ENCODE peak calls at places on chromosomes 11 and 22, in nine cellular contexts. One of them, this sample, is unnamed.

GRCh38 chr11:35635933-35636332 is 17.7 kb downstream of the FJX1 start:
- DNase-seq in RWPE2: no peak
- DNase-seq in psoas muscle: no peak
- DNase-seq in transverse colon: no peak
- DNase-seq in left ventricle myocardium inferior: no peak
- DNase-seq in hepatocyte: no peak
- DNase-seq in left lung: no peak
- DNase-seq in ascending aorta: no peak
- DNase-seq in CD8-positive, alpha-beta memory T cell: no peak
- DNase-seq in this sample: no peak

GRCh38 chr11:33475999-33476398 is 218.8 kb downstream of the HIPK3 start:
- DNase-seq in hepatocyte: peak; percentile 80
- DNase-seq in left lung: no peak
- DNase-seq in psoas muscle: no peak
- DNase-seq in transverse colon: no peak
- DNase-seq in left ventricle myocardium inferior: no peak
- DNase-seq in RWPE2: no peak
- DNase-seq in CD8-positive, alpha-beta memory T cell: no peak
- DNase-seq in ascending aorta: no peak
- DNase-seq in this sample: no peak

GRCh38 chr11:112666253-112666652 is 295.0 kb upstream of the NCAM1 start:
- DNase-seq in RWPE2: no peak
- DNase-seq in left lung: no peak
- DNase-seq in ascending aorta: no peak
- DNase-seq in hepatocyte: no peak
- DNase-seq in left ventricle myocardium inferior: no peak
- DNase-seq in CD8-positive, alpha-beta memory T cell: no peak
- DNase-seq in psoas muscle: no peak
- DNase-seq in transverse colon: no peak
- DNase-seq in this sample: no peak

GRCh38 chr11:93548679-93549319 is 5.6 kb upstream of the SMCO4 start:
- DNase-seq in left lung: no peak
- DNase-seq in transverse colon: no peak
- DNase-seq in RWPE2: no peak
- DNase-seq in psoas muscle: no peak
- DNase-seq in ascending aorta: no peak
- DNase-seq in left ventricle myocardium inferior: no peak
- DNase-seq in hepatocyte: no peak
- DNase-seq in CD8-positive, alpha-beta memory T cell: no peak
- DNase-seq in this sample: no peak

GRCh38 chr11:29782447-29782846 is 234.4 kb downstream of the KCNA4 start:
- DNase-seq in RWPE2: no peak
- DNase-seq in hepatocyte: no peak
- DNase-seq in transverse colon: no peak
- DNase-seq in psoas muscle: no peak
- DNase-seq in left ventricle myocardium inferior: no peak
- DNase-seq in CD8-positive, alpha-beta memory T cell: no peak
- DNase-seq in ascending aorta: no peak
- DNase-seq in left lung: no peak
- DNase-seq in this sample: no peak

GRCh38 chr22:47716890-47717615 is 954.6 kb downstream of the TBC1D22A start:
- DNase-seq in left ventricle myocardium inferior: no peak
- DNase-seq in hepatocyte: no peak
- DNase-seq in ascending aorta: no peak
- DNase-seq in psoas muscle: no peak
- DNase-seq in RWPE2: no peak
- DNase-seq in transverse colon: no peak
- DNase-seq in CD8-positive, alpha-beta memory T cell: no peak
- DNase-seq in left lung: no peak
- DNase-seq in this sample: peak; percentile 60

GRCh38 chr11:35043933-35044332 is 95.0 kb upstream of the CD44 start:
- DNase-seq in CD8-positive, alpha-beta memory T cell: no peak
- DNase-seq in ascending aorta: no peak
- DNase-seq in psoas muscle: no peak
- DNase-seq in RWPE2: no peak
- DNase-seq in left lung: no peak
- DNase-seq in hepatocyte: no peak
- DNase-seq in transverse colon: no peak
- DNase-seq in left ventricle myocardium inferior: no peak
- DNase-seq in this sample: no peak

GRCh38 chr11:45651841-45652745 is 13.3 kb downstream of the CHST1 start:
- DNase-seq in transverse colon: no peak
- DNase-seq in left lung: peak; percentile 41
- DNase-seq in hepatocyte: no peak
- DNase-seq in RWPE2: peak; percentile 31
- DNase-seq in ascending aorta: no peak
- DNase-seq in psoas muscle: no peak
- DNase-seq in CD8-positive, alpha-beta memory T cell: no peak
- DNase-seq in left ventricle myocardium inferior: no peak
- DNase-seq in this sample: no peak

GRCh38 chr11:44741976-44742375 is 15.2 kb downstream of the TSPAN18 start:
- DNase-seq in left lung: no peak
- DNase-seq in transverse colon: no peak
- DNase-seq in CD8-positive, alpha-beta memory T cell: no peak
- DNase-seq in left ventricle myocardium inferior: no peak
- DNase-seq in psoas muscle: no peak
- DNase-seq in ascending aorta: no peak
- DNase-seq in hepatocyte: no peak
- DNase-seq in RWPE2: no peak
- DNase-seq in this sample: no peak

GRCh38 chr11:85752890-85753581 is 57.9 kb downstream of the SYTL2 start:
- DNase-seq in ascending aorta: no peak
- DNase-seq in psoas muscle: no peak
- DNase-seq in left lung: no peak
- DNase-seq in RWPE2: no peak
- DNase-seq in hepatocyte: no peak
- DNase-seq in transverse colon: peak; percentile 62
- DNase-seq in left ventricle myocardium inferior: no peak
- DNase-seq in CD8-positive, alpha-beta memory T cell: peak; percentile 98
- DNase-seq in this sample: no peak

GRCh38 chr11:47271961-47272661 is 2.2 kb downstream of the MADD start:
- DNase-seq in RWPE2: no peak
- DNase-seq in psoas muscle: peak; percentile 35
- DNase-seq in ascending aorta: no peak
- DNase-seq in CD8-positive, alpha-beta memory T cell: no peak
- DNase-seq in left ventricle myocardium inferior: peak; percentile 50
- DNase-seq in transverse colon: peak; percentile 60
- DNase-seq in left lung: no peak
- DNase-seq in hepatocyte: no peak
- DNase-seq in this sample: no peak

GRCh38 chr11:6572215-6572614 is 31.2 kb downstream of the RRP8 start:
- DNase-seq in left lung: no peak
- DNase-seq in CD8-positive, alpha-beta memory T cell: no peak
- DNase-seq in left ventricle myocardium inferior: no peak
- DNase-seq in hepatocyte: no peak
- DNase-seq in ascending aorta: no peak
- DNase-seq in transverse colon: no peak
- DNase-seq in RWPE2: no peak
- DNase-seq in psoas muscle: no peak
- DNase-seq in this sample: no peak

GRCh38 chr11:76216536-76217326 is 10.4 kb upstream of the WNT11 start:
- DNase-seq in left lung: peak; percentile 74
- DNase-seq in transverse colon: no peak
- DNase-seq in psoas muscle: peak; percentile 47
- DNase-seq in ascending aorta: no peak
- DNase-seq in RWPE2: no peak
- DNase-seq in hepatocyte: no peak
- DNase-seq in CD8-positive, alpha-beta memory T cell: no peak
- DNase-seq in left ventricle myocardium inferior: peak; percentile 10
- DNase-seq in this sample: peak; percentile 71

GRCh38 chr11:74255741-74256369 is 55.6 kb downstream of the P4HA3 start:
- DNase-seq in ascending aorta: peak; percentile 71
- DNase-seq in psoas muscle: peak; percentile 28
- DNase-seq in hepatocyte: peak; percentile 77
- DNase-seq in left lung: no peak
- DNase-seq in transverse colon: peak; percentile 47
- DNase-seq in left ventricle myocardium inferior: no peak
- DNase-seq in CD8-positive, alpha-beta memory T cell: peak; percentile 31
- DNase-seq in RWPE2: no peak
- DNase-seq in this sample: peak; percentile 77

GRCh38 chr22:36764641-36765040 is 11.3 kb downstream of the IFT27 start:
- DNase-seq in hepatocyte: no peak
- DNase-seq in left lung: no peak
- DNase-seq in transverse colon: no peak
- DNase-seq in ascending aorta: peak; percentile 38
- DNase-seq in psoas muscle: no peak
- DNase-seq in RWPE2: peak; percentile 17
- DNase-seq in left ventricle myocardium inferior: no peak
- DNase-seq in CD8-positive, alpha-beta memory T cell: no peak
- DNase-seq in this sample: peak; percentile 12

GRCh38 chr11:125141178-125141577 is 23.4 kb upstream of the PKNOX2 start:
- DNase-seq in left lung: no peak
- DNase-seq in transverse colon: no peak
- DNase-seq in RWPE2: no peak
- DNase-seq in left ventricle myocardium inferior: no peak
- DNase-seq in hepatocyte: no peak
- DNase-seq in CD8-positive, alpha-beta memory T cell: no peak
- DNase-seq in psoas muscle: no peak
- DNase-seq in ascending aorta: peak; percentile 49
- DNase-seq in this sample: peak; percentile 61

GRCh38 chr22:41822289-41823057 is 10.4 kb upstream of the SREBF2 start:
- DNase-seq in transverse colon: no peak
- DNase-seq in RWPE2: no peak
- DNase-seq in hepatocyte: peak; percentile 71
- DNase-seq in ascending aorta: no peak
- DNase-seq in CD8-positive, alpha-beta memory T cell: peak; percentile 67
- DNase-seq in psoas muscle: no peak
- DNase-seq in left ventricle myocardium inferior: no peak
- DNase-seq in left lung: no peak
- DNase-seq in this sample: no peak

GRCh38 chr11:65650547-65651338 is 12.0 kb downstream of the RELA start:
- DNase-seq in left lung: no peak
- DNase-seq in CD8-positive, alpha-beta memory T cell: no peak
- DNase-seq in hepatocyte: no peak
- DNase-seq in left ventricle myocardium inferior: peak; percentile 13
- DNase-seq in transverse colon: no peak
- DNase-seq in ascending aorta: no peak
- DNase-seq in RWPE2: peak; percentile 79
- DNase-seq in psoas muscle: no peak
- DNase-seq in this sample: peak; percentile 63

GRCh38 chr11:62124186-62125113 is 639 bp downstream of the INCENP start:
- DNase-seq in RWPE2: no peak
- DNase-seq in ascending aorta: no peak
- DNase-seq in left ventricle myocardium inferior: peak; percentile 32
- DNase-seq in transverse colon: peak; percentile 41
- DNase-seq in left lung: no peak
- DNase-seq in psoas muscle: peak; percentile 40
- DNase-seq in CD8-positive, alpha-beta memory T cell: no peak
- DNase-seq in hepatocyte: peak; percentile 53
- DNase-seq in this sample: peak; percentile 63

GRCh38 chr11:106917973-106918372 is 100.3 kb downstream of the GUCY1A2 start:
- DNase-seq in transverse colon: no peak
- DNase-seq in left ventricle myocardium inferior: no peak
- DNase-seq in psoas muscle: no peak
- DNase-seq in CD8-positive, alpha-beta memory T cell: no peak
- DNase-seq in ascending aorta: no peak
- DNase-seq in left lung: no peak
- DNase-seq in hepatocyte: no peak
- DNase-seq in RWPE2: no peak
- DNase-seq in this sample: peak; percentile 77

GRCh38 chr11:61567286-61568061 is 13.4 kb downstream of the SYT7 start:
- DNase-seq in left ventricle myocardium inferior: peak; percentile 78
- DNase-seq in transverse colon: peak; percentile 75
- DNase-seq in ascending aorta: peak; percentile 71
- DNase-seq in hepatocyte: peak; percentile 90
- DNase-seq in RWPE2: no peak
- DNase-seq in left lung: peak; percentile 88
- DNase-seq in CD8-positive, alpha-beta memory T cell: peak; percentile 54
- DNase-seq in psoas muscle: peak; percentile 75
- DNase-seq in this sample: peak; percentile 97

GRCh38 chr22:20174785-20175596 is 24.1 kb upstream of the CCDC188 start:
- DNase-seq in ascending aorta: no peak
- DNase-seq in hepatocyte: peak; percentile 38
- DNase-seq in left lung: no peak
- DNase-seq in RWPE2: no peak
- DNase-seq in transverse colon: no peak
- DNase-seq in psoas muscle: no peak
- DNase-seq in left ventricle myocardium inferior: no peak
- DNase-seq in CD8-positive, alpha-beta memory T cell: no peak
- DNase-seq in this sample: peak; percentile 61

GRCh38 chr22:27576413-27576812 is 225.1 kb downstream of the MN1 start:
- DNase-seq in CD8-positive, alpha-beta memory T cell: no peak
- DNase-seq in psoas muscle: no peak
- DNase-seq in transverse colon: no peak
- DNase-seq in left lung: no peak
- DNase-seq in hepatocyte: no peak
- DNase-seq in ascending aorta: no peak
- DNase-seq in RWPE2: no peak
- DNase-seq in left ventricle myocardium inferior: peak; percentile 63
- DNase-seq in this sample: no peak
- H3K36me3 ChIP-seq in CD8-positive, alpha-beta memory T cell: no peaks in the 10 kb centered on the region
- H3K36me3 ChIP-seq in psoas muscle: no peaks in the 10 kb centered on the region
- H3K36me3 ChIP-seq in transverse colon: no peaks in the 10 kb centered on the region
- H3K36me3 ChIP-seq in left lung: no peaks in the 10 kb centered on the region
- H3K36me3 ChIP-seq in hepatocyte: no peaks in the 10 kb centered on the region
- H3K36me3 ChIP-seq in ascending aorta: no peaks in the 10 kb centered on the region
- H3K36me3 ChIP-seq in RWPE2: no peaks in the 10 kb centered on the region
- H3K36me3 ChIP-seq in left ventricle myocardium inferior: peaks cover 4% of the 10 kb centered on the region
- H3K36me3 ChIP-seq in this sample: no peaks in the 10 kb centered on the region

GRCh38 chr11:114256898-114257286 is 39.3 kb upstream of the NNMT start:
- DNase-seq in psoas muscle: no peak
- DNase-seq in ascending aorta: no peak
- DNase-seq in CD8-positive, alpha-beta memory T cell: no peak
- DNase-seq in hepatocyte: no peak
- DNase-seq in transverse colon: no peak
- DNase-seq in left lung: no peak
- DNase-seq in left ventricle myocardium inferior: no peak
- DNase-seq in RWPE2: no peak
- DNase-seq in this sample: no peak
- H3K27ac ChIP-seq in psoas muscle: peak overlapping the region; percentile 89
- H3K27ac ChIP-seq in ascending aorta: peak overlapping the region; percentile 88
- H3K27ac ChIP-seq in CD8-positive, alpha-beta memory T cell: no peak overlapping the region
- H3K27ac ChIP-seq in hepatocyte: peak overlapping the region; percentile 68
- H3K27ac ChIP-seq in transverse colon: peak overlapping the region; percentile 76
- H3K27ac ChIP-seq in left lung: no peak overlapping the region
- H3K27ac ChIP-seq in left ventricle myocardium inferior: peak overlapping the region; percentile 88
- H3K27ac ChIP-seq in RWPE2: no peak overlapping the region
- H3K27ac ChIP-seq in this sample: peak overlapping the region; percentile 92

DNA sequence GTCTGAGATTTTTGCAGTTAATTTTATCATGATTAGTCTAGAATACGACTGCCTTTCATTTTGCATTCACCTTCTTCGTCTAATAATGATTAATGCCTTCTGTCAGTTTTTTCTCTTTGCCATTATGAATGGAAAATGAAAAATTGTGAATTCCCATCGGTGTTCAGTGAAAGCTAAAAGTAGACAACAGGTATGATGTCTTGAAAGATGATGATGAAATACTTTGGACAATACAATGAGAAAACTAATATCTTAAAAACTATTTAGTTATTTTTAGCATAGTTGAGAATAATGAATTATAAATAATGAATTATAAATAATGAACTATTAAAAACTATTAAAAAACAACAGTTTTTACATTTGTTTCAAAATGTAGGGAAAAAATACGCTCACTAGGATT is 5.0 kb downstream of the C11orf58 start:
- DNase-seq in hepatocyte: no peak
- DNase-seq in CD8-positive, alpha-beta memory T cell: no peak
- DNase-seq in ascending aorta: no peak
- DNase-seq in psoas muscle: no peak
- DNase-seq in left lung: no peak
- DNase-seq in transverse colon: no peak
- DNase-seq in left ventricle myocardium inferior: no peak
- DNase-seq in RWPE2: no peak
- DNase-seq in this sample: no peak
- H3K36me3 ChIP-seq in hepatocyte: no peaks in the 10 kb centered on the region
- H3K36me3 ChIP-seq in CD8-positive, alpha-beta memory T cell: peaks cover 19% of the 10 kb centered on the region
- H3K36me3 ChIP-seq in ascending aorta: peaks cover 17% of the 10 kb centered on the region
- H3K36me3 ChIP-seq in psoas muscle: peaks cover 45% of the 10 kb centered on the region
- H3K36me3 ChIP-seq in left lung: peaks cover 42% of the 10 kb centered on the region
- H3K36me3 ChIP-seq in transverse colon: no peaks in the 10 kb centered on the region
- H3K36me3 ChIP-seq in left ventricle myocardium inferior: peaks cover 46% of the 10 kb centered on the region
- H3K36me3 ChIP-seq in RWPE2: peaks cover 76% of the 10 kb centered on the region
- H3K36me3 ChIP-seq in this sample: peaks cover 73% of the 10 kb centered on the region

GRCh38 chr11:114399903-114400221 is 449 bp downstream of the C11orf71 start:
- DNase-seq in psoas muscle: peak; percentile 72
- DNase-seq in ascending aorta: no peak
- DNase-seq in transverse colon: no peak
- DNase-seq in RWPE2: peak; percentile 61
- DNase-seq in left lung: peak; percentile 91
- DNase-seq in CD8-positive, alpha-beta memory T cell: no peak
- DNase-seq in hepatocyte: no peak
- DNase-seq in left ventricle myocardium inferior: no peak
- DNase-seq in this sample: peak; percentile 91
- H3K27ac ChIP-seq in psoas muscle: peak overlapping the region; percentile 98
- H3K27ac ChIP-seq in ascending aorta: peak overlapping the region; percentile 98
- H3K27ac ChIP-seq in transverse colon: peak overlapping the region; percentile 96
- H3K27ac ChIP-seq in RWPE2: peak overlapping the region; percentile 86
- H3K27ac ChIP-seq in left lung: peak overlapping the region; percentile 99
- H3K27ac ChIP-seq in CD8-positive, alpha-beta memory T cell: peak overlapping the region; percentile 98
- H3K27ac ChIP-seq in hepatocyte: peak overlapping the region; percentile 99
- H3K27ac ChIP-seq in left ventricle myocardium inferior: peak overlapping the region; percentile 98
- H3K27ac ChIP-seq in this sample: peak overlapping the region; percentile 98